ENCODE peak calls at places on chromosomes 1 and 21, in seven cellular contexts. N is skeletal muscle cell, M is fibroblast of lung, Q is BJ, A is SK-N-SH, X is epithelial cell of esophagus, L is choroid plexus epithelial cell. V is an unnamed sample.

GRCh38 chr1:24903560-24903954 is 26.5 kb downstream of the RUNX3 start:
- DNase-seq in N (no peak), X (no peak), Q (no peak), M (no peak), L (no peak), A (no peak), V (no peak)

GRCh38 chr21:32356874-32357395 is 35.9 kb downstream of the URB1 start:
- DNase-seq in A (no peak), L (no peak), X (no peak), Q (no peak), M (no peak), N (no peak), V (no peak)

GRCh38 chr1:8632092-8632491 is 185.3 kb downstream of the RERE start:
- DNase-seq in L (no peak), M (no peak), A (no peak), Q (no peak), N (no peak), X (no peak), V (no peak)

GRCh38 chr1:36889478-36889845 is 144.9 kb downstream of the GRIK3 start:
- DNase-seq in L (no peak), N (no peak), A (no peak), M (no peak), Q (no peak), X (no peak), V (no peak)

GRCh38 chr21:33940846-33941245 is 25.2 kb upstream of the ATP5PO start:
- DNase-seq in M (peak), L (peak), Q (no peak), X (no peak), A (no peak), N (no peak), V (no peak)

GRCh38 chr1:27622828-27623227 is 12.2 kb downstream of the FGR start:
- DNase-seq in N (no peak), A (no peak), M (no peak), Q (no peak), L (no peak), X (no peak), V (peak)

GRCh38 chr1:16430598-16430997 is 6.6 kb downstream of the SPATA21 start:
- DNase-seq in A (no peak), N (no peak), M (no peak), X (no peak), Q (no peak), L (peak), V (peak)

GRCh38 chr1:94672934-94673333 is 131.4 kb upstream of the F3 start:
- DNase-seq in Q (peak), A (no peak), N (peak), M (peak), L (peak), X (no peak), V (peak)

GRCh38 chr1:66644331-66644730 is 107.9 kb upstream of the DYNLT5 start:
- DNase-seq in L (no peak), M (no peak), A (no peak), Q (no peak), X (no peak), N (no peak), V (no peak)

GRCh38 chr1:208350815-208351214 is 106.6 kb upstream of the PLXNA2 start:
- DNase-seq in X (no peak), Q (no peak), A (no peak), L (no peak), N (no peak), M (no peak), V (no peak)

GRCh38 chr1:40382601-40383000 is 9.1 kb downstream of the SMAP2 start:
- DNase-seq in X (no peak), Q (no peak), N (no peak), M (no peak), A (no peak), L (no peak), V (no peak)

GRCh38 chr1:19448491-19449439 is 36.6 kb downstream of the CAPZB start:
- DNase-seq in N (peak), A (peak), M (peak), L (peak), Q (peak), X (peak), V (peak)

GRCh38 chr1:228297822-228298221 is 90.0 kb downstream of the OBSCN start:
- DNase-seq in Q (no peak), X (no peak), L (no peak), M (no peak), A (no peak), N (no peak), V (no peak)

GRCh38 chr1:222880586-222880985 is 65.7 kb downstream of the DISP1 start:
- DNase-seq in M (peak), Q (no peak), X (peak), A (no peak), L (peak), N (peak), V (no peak)

GRCh38 chr1:227905573-227906487 is 41.9 kb downstream of the WNT9A start:
- DNase-seq in M (no peak), L (no peak), A (no peak), X (no peak), Q (no peak), N (no peak), V (no peak)

GRCh38 chr1:28928306-28928987 is 14.1 kb downstream of the EPB41 start:
- DNase-seq in X (no peak), M (no peak), N (no peak), A (no peak), Q (no peak), L (no peak), V (no peak)
- H3K4me3 ChIP-seq in X (no peak), M (no peak), N (no peak), A (no peak), Q (no peak), L (no peak), V (peak)

GRCh38 chr1:109501644-109502367 is 7.7 kb downstream of the AMIGO1 start:
- DNase-seq in L (no peak), X (no peak), Q (no peak), N (no peak), A (no peak), M (no peak), V (no peak)
- H3K4me3 ChIP-seq in L (no peak), X (no peak), Q (no peak), N (no peak), A (no peak), M (no peak), V (no peak)

GRCh38 chr21:35868005-35868868 is 192.1 kb downstream of the SETD4 start:
- DNase-seq in L (no peak), A (no peak), Q (no peak), X (no peak), N (no peak), M (no peak), V (no peak)

GRCh38 chr21:35862969-35863368 is 197.4 kb downstream of the SETD4 start:
- DNase-seq in X (no peak), N (no peak), Q (no peak), M (peak), A (no peak), L (no peak), V (no peak)

GRCh38 chr21:35861656-35862055 is 198.7 kb downstream of the SETD4 start:
- DNase-seq in A (no peak), X (no peak), N (peak), M (no peak), L (no peak), Q (peak), V (no peak)

GRCh38 chr21:35860181-35860869 is 200.0 kb downstream of the SETD4 start:
- DNase-seq in L (no peak), Q (no peak), X (no peak), M (no peak), A (no peak), N (no peak), V (no peak)

GRCh38 chr21:35864039-35864438 is 196.3 kb downstream of the SETD4 start:
- DNase-seq in M (no peak), L (no peak), X (no peak), Q (no peak), N (no peak), A (no peak), V (no peak)
- H3K4me3 ChIP-seq in M (no peak), L (no peak), X (no peak), Q (no peak), N (no peak), A (no peak), V (no peak)

GRCh38 chr1:2413495-2414296 is 1.3 kb upstream of the PEX10 start:
- DNase-seq in A (no peak), X (no peak), M (no peak), L (no peak), N (no peak), Q (no peak), V (peak)
- H3K4me3 ChIP-seq in A (peak), X (peak), M (peak), L (peak), N (peak), Q (peak), V (peak)

V was measured in endodermal cell.